ENCODE peak calls at places on chromosomes 4 and X, in ten cellular contexts. R is cardiac muscle cell, A is AG04450, I is upper lobe of left lung, D is transverse colon, O is SJCRH30, S is kidney, E is H1, H is pancreas, M is thoracic aorta. T is an unnamed sample.

GRCh38 chr4:140856692-140857091 is 100.5 kb upstream of the TBC1D9 start:
- DNase-seq in R (peak; percentile 74), A (no peak), I (no peak), D (no peak), O (peak; percentile 78), S (no peak), E (peak; percentile 51), H (no peak), M (no peak), T (no peak)

GRCh38 chr4:56902703-56903102 is 5.0 kb upstream of the REST start:
- DNase-seq in R (no peak), A (no peak), I (no peak), D (no peak), O (no peak), S (no peak), E (no peak), H (no peak), M (no peak), T (no peak)

GRCh38 chr4:140242357-140243284 is 88.6 kb upstream of the MAML3 start:
- DNase-seq in R (peak; percentile 40), A (no peak), I (peak; percentile 58), D (peak; percentile 36), O (no peak), S (no peak), E (no peak), H (no peak), M (no peak), T (no peak)

GRCh38 chr4:40524642-40525041 is 105.0 kb downstream of the RBM47 start:
- DNase-seq in R (peak; percentile 67), A (no peak), I (no peak), D (no peak), O (no peak), S (no peak), E (no peak), H (no peak), M (no peak), T (no peak)

GRCh38 chrX:2584659-2585470 is 84.1 kb upstream of the DHRSX start:
- DNase-seq in R (no peak), A (no peak), I (no peak), D (no peak), O (no peak), S (no peak), E (no peak), H (no peak), M (no peak), T (no peak)

GRCh38 chrX:68669872-68670271 is 22.4 kb downstream of the STARD8 start:
- DNase-seq in R (no peak), A (no peak), I (no peak), D (no peak), O (no peak), S (no peak), E (no peak), H (no peak), M (no peak), T (no peak)

GRCh38 chrX:39167791-39168190 is 366.5 kb downstream of the MID1IP1 start:
- DNase-seq in R (no peak), A (no peak), I (no peak), D (no peak), O (no peak), S (no peak), E (no peak), H (no peak), M (no peak), T (no peak)

GRCh38 chr4:55393461-55394320 is 2.1 kb upstream of the TMEM165 start:
- DNase-seq in R (no peak), A (peak; percentile 46), I (no peak), D (no peak), O (peak; percentile 73), S (no peak), E (no peak), H (no peak), M (no peak), T (peak; percentile 33)

GRCh38 chr4:105280338-105280809 is 133.7 kb downstream of the TET2 start:
- DNase-seq in R (peak; percentile 93), A (peak; percentile 89), I (no peak), D (no peak), O (no peak), S (no peak), E (no peak), H (no peak), M (no peak), T (no peak)

GRCh38 chrX:64195862-64196261 is 9.6 kb downstream of the AMER1 start:
- DNase-seq in R (no peak), A (no peak), I (no peak), D (no peak), O (no peak), S (no peak), E (no peak), H (no peak), M (no peak), T (no peak)

GRCh38 chr4:26330186-26330787 is 9.5 kb downstream of the RBPJ start:
- DNase-seq in R (peak; percentile 67), A (no peak), I (no peak), D (no peak), O (peak; percentile 30), S (no peak), E (no peak), H (no peak), M (no peak), T (no peak)

GRCh38 chr4:150769845-150770244 is 187.9 kb downstream of the MAB21L2 start:
- DNase-seq in R (no peak), A (no peak), I (no peak), D (no peak), O (no peak), S (no peak), E (no peak), H (no peak), M (no peak), T (no peak)
- H3K27ac ChIP-seq in R (no peak overlapping the region), A (no peak overlapping the region), I (no peak overlapping the region), D (no peak overlapping the region), O (no peak overlapping the region), S (no peak overlapping the region), E (no peak overlapping the region), H (no peak overlapping the region), M (no peak overlapping the region), T (no peak overlapping the region)

GRCh38 chr4:114691865-114692264 is 93.3 kb downstream of the UGT8 start:
- DNase-seq in R (no peak), A (no peak), I (no peak), D (no peak), O (no peak), S (no peak), E (no peak), H (no peak), M (no peak), T (no peak)

GRCh38 chr4:114692958-114693357 is 94.4 kb downstream of the UGT8 start:
- DNase-seq in R (no peak), A (no peak), I (no peak), D (no peak), O (no peak), S (no peak), E (no peak), H (no peak), M (no peak), T (no peak)

GRCh38 chr4:114684462-114684861 is 85.9 kb downstream of the UGT8 start:
- DNase-seq in R (no peak), A (no peak), I (no peak), D (no peak), O (no peak), S (no peak), E (no peak), H (no peak), M (no peak), T (no peak)

GRCh38 chr4:114690571-114690970 is 92.0 kb downstream of the UGT8 start:
- DNase-seq in R (no peak), A (no peak), I (no peak), D (no peak), O (no peak), S (no peak), E (no peak), H (no peak), M (no peak), T (no peak)

GRCh38 chr4:114688063-114688462 is 89.5 kb downstream of the UGT8 start:
- DNase-seq in R (no peak), A (no peak), I (no peak), D (no peak), O (no peak), S (no peak), E (no peak), H (no peak), M (no peak), T (no peak)
- H3K27ac ChIP-seq in R (no peak overlapping the region), A (no peak overlapping the region), I (no peak overlapping the region), D (no peak overlapping the region), O (no peak overlapping the region), S (no peak overlapping the region), E (no peak overlapping the region), H (no peak overlapping the region), M (no peak overlapping the region), T (peak overlapping the region; percentile 55)

GRCh38 chrX:134377537-134377936 is 82.4 kb upstream of the HPRT1 start:
- DNase-seq in R (peak; percentile 65), A (no peak), I (no peak), D (no peak), O (peak; percentile 25), S (no peak), E (no peak), H (peak; percentile 9), M (no peak), T (no peak)

GRCh38 chrX:134374294-134374693 is 85.7 kb upstream of the HPRT1 start:
- DNase-seq in R (peak; percentile 4), A (no peak), I (no peak), D (no peak), O (no peak), S (no peak), E (no peak), H (no peak), M (no peak), T (no peak)

GRCh38 chrX:134374910-134375309 is 85.1 kb upstream of the HPRT1 start:
- DNase-seq in R (peak; percentile 2), A (no peak), I (no peak), D (no peak), O (no peak), S (no peak), E (no peak), H (no peak), M (no peak), T (no peak)

GRCh38 chrX:134373736-134374135 is 86.2 kb upstream of the HPRT1 start:
- DNase-seq in R (no peak), A (no peak), I (no peak), D (no peak), O (no peak), S (no peak), E (no peak), H (no peak), M (no peak), T (no peak)

DNA sequence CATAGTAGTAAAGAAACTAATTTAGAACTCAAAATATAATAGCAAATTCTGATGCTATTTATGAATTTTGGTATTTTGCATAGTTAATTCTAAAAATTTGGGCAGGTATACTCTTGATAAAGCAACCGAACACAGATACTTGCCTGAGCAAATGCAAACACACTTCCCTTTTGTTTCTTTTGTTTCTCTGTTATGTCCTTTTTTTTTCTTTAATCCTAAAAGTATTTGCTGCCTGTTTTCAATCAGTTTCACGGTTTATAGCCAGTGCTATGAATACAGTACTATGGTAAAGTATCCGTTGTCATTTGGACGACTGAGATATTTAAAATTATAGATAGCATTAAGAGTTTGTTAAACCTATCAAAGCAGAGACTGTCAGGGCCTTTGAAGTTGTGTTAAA is 84.3 kb upstream of the HPRT1 start:
- DNase-seq in R (no peak), A (no peak), I (no peak), D (no peak), O (no peak), S (no peak), E (no peak), H (no peak), M (no peak), T (no peak)
- H3K27ac ChIP-seq in R (no peak overlapping the region), A (no peak overlapping the region), I (no peak overlapping the region), D (no peak overlapping the region), O (no peak overlapping the region), S (no peak overlapping the region), E (no peak overlapping the region), H (no peak overlapping the region), M (no peak overlapping the region), T (no peak overlapping the region)

GRCh38 chr4:125434136-125434535 is 119.4 kb downstream of the FAT4 start:
- DNase-seq in R (peak; percentile 89), A (no peak), I (no peak), D (no peak), O (no peak), S (no peak), E (no peak), H (no peak), M (no peak), T (no peak)
- H3K27ac ChIP-seq in R (no peak overlapping the region), A (no peak overlapping the region), I (no peak overlapping the region), D (no peak overlapping the region), O (no peak overlapping the region), S (no peak overlapping the region), E (no peak overlapping the region), H (no peak overlapping the region), M (no peak overlapping the region), T (no peak overlapping the region)